ENCODE peak calls at places on chromosomes 5 and 9, in ten cellular contexts. T is AG04450, F is aorta, Q is GM12865, S is colonic mucosa, O is BJ, V is HepG2, H is H7, J is body of pancreas, G is tibial artery. N is an unnamed sample.

GRCh38 chr9:97831843-97832636 is 21.0 kb upstream of the FOXE1 start:
- DNase-seq in T (no peak), F (no peak), Q (no peak), S (no peak), O (no peak), V (no peak), H (no peak), J (no peak), G (no peak), N (no peak)

GRCh38 chr9:121984726-121985402 is 108.2 kb downstream of the TTLL11 start:
- DNase-seq in T (peak; percentile 49), F (no peak), Q (no peak), S (no peak), O (peak; percentile 82), V (no peak), H (no peak), J (no peak), G (peak; percentile 66), N (peak; percentile 90)

GRCh38 chr5:179054876-179055275 is 5.3 kb upstream of the ZNF354C start:
- DNase-seq in T (no peak), F (no peak), Q (no peak), S (no peak), O (no peak), V (no peak), H (no peak), J (no peak), G (no peak), N (no peak)

GRCh38 chr9:126347093-126347492 is 20.5 kb downstream of the MVB12B start:
- DNase-seq in T (no peak), F (no peak), Q (no peak), S (no peak), O (no peak), V (no peak), H (no peak), J (peak; percentile 20), G (no peak), N (no peak)

GRCh38 chr5:13695076-13695712 is 249.3 kb downstream of the DNAH5 start:
- DNase-seq in T (no peak), F (no peak), Q (no peak), S (no peak), O (no peak), V (no peak), H (no peak), J (no peak), G (no peak), N (no peak)

GRCh38 chr5:82332889-82333619 is 54.9 kb upstream of the RPS23 start:
- DNase-seq in T (no peak), F (no peak), Q (no peak), S (no peak), O (no peak), V (no peak), H (no peak), J (no peak), G (no peak), N (no peak)

GRCh38 chr5:97735209-97735608 is 552.2 kb upstream of the RIOK2 start:
- DNase-seq in T (peak; percentile 55), F (no peak), Q (no peak), S (no peak), O (peak; percentile 39), V (no peak), H (no peak), J (no peak), G (no peak), N (no peak)

GRCh38 chr5:87029951-87030350 is 237.7 kb upstream of the RASA1 start:
- DNase-seq in T (no peak), F (no peak), Q (no peak), S (no peak), O (no peak), V (no peak), H (no peak), J (no peak), G (no peak), N (peak; percentile 4)

GRCh38 chr9:77399964-77400363 is 222.6 kb downstream of the VPS13A start:
- DNase-seq in T (no peak), F (no peak), Q (no peak), S (no peak), O (no peak), V (no peak), H (no peak), J (no peak), G (no peak), N (no peak)

GRCh38 chr5:123371575-123372179 is 51.5 kb downstream of the CEP120 start:
- DNase-seq in T (no peak), F (peak; percentile 91), Q (peak; percentile 10), S (peak; percentile 69), O (no peak), V (peak; percentile 22), H (peak; percentile 10), J (peak; percentile 27), G (peak; percentile 71), N (peak; percentile 59)

GRCh38 chr9:122930541-122930932 is 775 bp downstream of the ZBTB26 start:
- DNase-seq in T (no peak), F (no peak), Q (no peak), S (no peak), O (no peak), V (no peak), H (no peak), J (no peak), G (no peak), N (no peak)

DNA sequence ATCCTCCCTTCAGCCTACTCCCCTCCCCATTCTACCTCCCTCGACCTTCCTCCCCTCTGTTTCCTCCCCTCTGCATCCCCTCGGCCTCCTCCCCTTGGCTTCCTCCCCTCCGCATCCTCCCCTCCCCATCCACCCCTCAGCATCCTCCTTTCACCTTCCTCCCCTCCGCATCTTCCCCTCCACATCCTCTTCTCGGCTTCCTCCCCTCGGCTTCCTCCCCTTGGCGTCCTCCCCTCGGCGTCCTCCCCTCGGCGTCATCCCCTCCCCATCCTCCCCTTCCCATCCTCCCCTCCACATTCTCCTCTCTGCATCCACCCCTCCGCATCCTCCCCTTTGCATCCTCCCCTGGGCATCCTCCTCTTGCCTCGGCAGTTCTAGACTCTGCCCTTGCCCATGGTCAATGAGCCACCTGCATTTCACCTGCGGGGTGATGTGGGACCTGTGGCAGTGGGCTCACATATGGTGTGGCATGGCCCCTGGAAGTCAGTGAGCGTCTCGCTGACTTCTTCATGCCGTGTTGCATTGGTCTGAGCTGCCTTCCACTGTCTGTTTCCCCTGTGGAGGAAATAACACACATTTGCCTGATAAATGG is 113.0 kb downstream of the WNK2 start:
- DNase-seq in T (no peak), F (no peak), Q (no peak), S (no peak), O (no peak), V (no peak), H (peak; percentile 48), J (no peak), G (peak; percentile 55), N (no peak)
- H3K4me3 ChIP-seq in T (no peak overlapping the region), F (no peak overlapping the region), Q (no peak overlapping the region), S (no peak overlapping the region), O (no peak overlapping the region), V (no peak overlapping the region), H (no peak overlapping the region), J (no peak overlapping the region), G (no peak overlapping the region), N (no peak overlapping the region)

GRCh38 chr5:16913840-16914435 is 22.1 kb downstream of the MYO10 start:
- DNase-seq in T (no peak), F (no peak), Q (no peak), S (peak; percentile 77), O (no peak), V (no peak), H (no peak), J (peak; percentile 43), G (no peak), N (no peak)
- H3K4me3 ChIP-seq in T (no peak overlapping the region), F (no peak overlapping the region), Q (no peak overlapping the region), S (peak overlapping the region; percentile 6), O (no peak overlapping the region), V (no peak overlapping the region), H (no peak overlapping the region), J (no peak overlapping the region), G (no peak overlapping the region), N (no peak overlapping the region)

DNA sequence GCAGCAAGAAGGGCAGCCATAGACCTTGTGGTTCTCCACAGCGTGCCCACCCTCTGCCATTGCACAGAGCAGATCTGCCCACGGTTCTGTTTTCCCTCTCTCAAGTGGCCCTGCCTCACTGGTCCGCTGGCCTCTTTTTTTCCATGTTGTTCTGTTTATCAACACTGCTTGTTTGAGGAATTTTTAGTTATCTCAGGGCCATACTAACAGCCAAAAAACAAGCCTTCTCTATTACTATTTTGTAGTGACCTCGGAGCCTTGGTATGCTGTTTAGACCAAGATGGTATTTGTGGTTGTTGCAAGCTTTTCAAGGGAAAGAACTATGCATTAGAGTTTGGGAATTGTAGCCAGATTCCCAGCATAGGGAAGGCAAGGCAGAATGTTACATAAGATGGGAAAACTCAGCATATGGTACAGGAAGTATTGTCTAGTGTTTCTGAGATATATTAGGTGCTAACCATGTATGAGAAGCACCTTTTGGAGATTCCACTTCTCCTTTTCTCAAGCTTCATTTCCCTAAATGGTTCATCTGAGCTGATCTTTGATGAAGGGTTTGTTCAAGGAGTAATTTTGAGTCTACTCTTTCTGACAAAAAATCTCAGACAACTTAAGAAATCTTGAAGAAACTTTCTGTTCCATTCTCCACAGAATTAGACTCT is 54.3 kb downstream of the NUP214 start:
- DNase-seq in T (peak; percentile 85), F (no peak), Q (peak; percentile 18), S (no peak), O (peak; percentile 93), V (no peak), H (no peak), J (no peak), G (no peak), N (no peak)
- H3K4me3 ChIP-seq in T (no peak overlapping the region), F (no peak overlapping the region), Q (no peak overlapping the region), S (no peak overlapping the region), O (no peak overlapping the region), V (no peak overlapping the region), H (no peak overlapping the region), J (no peak overlapping the region), G (no peak overlapping the region), N (no peak overlapping the region)

GRCh38 chr9:95135756-95136155 is 181.8 kb downstream of the FANCC start:
- DNase-seq in T (no peak), F (no peak), Q (no peak), S (no peak), O (no peak), V (no peak), H (no peak), J (no peak), G (no peak), N (no peak)

GRCh38 chr9:95133351-95133724 is 184.2 kb downstream of the FANCC start:
- DNase-seq in T (no peak), F (no peak), Q (no peak), S (no peak), O (no peak), V (no peak), H (no peak), J (no peak), G (no peak), N (no peak)

GRCh38 chr9:95131023-95131943 is 186.2 kb downstream of the FANCC start:
- DNase-seq in T (peak; percentile 32), F (no peak), Q (peak; percentile 43), S (peak; percentile 82), O (no peak), V (peak; percentile 33), H (peak; percentile 85), J (peak; percentile 73), G (no peak), N (peak; percentile 76)

GRCh38 chr9:95132406-95133350 is 184.8 kb downstream of the FANCC start:
- DNase-seq in T (no peak), F (no peak), Q (no peak), S (no peak), O (no peak), V (no peak), H (no peak), J (no peak), G (no peak), N (no peak)

DNA sequence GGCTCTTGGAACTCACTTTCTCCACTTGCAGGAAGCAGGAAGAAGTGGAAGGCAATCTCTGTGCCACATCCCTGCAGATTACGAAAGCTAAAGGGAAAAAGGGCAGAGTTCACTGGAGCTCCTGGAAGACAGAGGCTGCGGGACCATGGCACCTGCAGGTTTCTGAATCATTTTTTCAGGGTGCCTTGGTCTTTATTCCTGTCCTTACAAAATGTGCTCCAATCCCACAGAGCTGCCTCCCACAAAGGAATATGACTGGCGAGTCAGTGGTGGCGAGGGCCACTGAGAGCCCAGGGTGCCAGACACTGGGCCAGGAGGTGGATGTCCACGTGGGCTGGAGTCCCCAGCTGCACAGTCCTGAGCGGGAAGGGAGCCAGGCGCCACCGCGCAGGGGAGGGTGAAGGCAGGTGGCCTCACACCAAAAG is 183.0 kb downstream of the FANCC start:
- DNase-seq in T (no peak), F (no peak), Q (no peak), S (peak; percentile 67), O (no peak), V (no peak), H (no peak), J (no peak), G (no peak), N (no peak)
- H3K4me3 ChIP-seq in T (no peak overlapping the region), F (no peak overlapping the region), Q (no peak overlapping the region), S (no peak overlapping the region), O (no peak overlapping the region), V (no peak overlapping the region), H (no peak overlapping the region), J (no peak overlapping the region), G (no peak overlapping the region), N (no peak overlapping the region)

N was measured in cardiac muscle cell.